ENCODE peak calls at places on chromosomes 1 and 21, in eight cellular contexts. Q is dorsolateral prefrontal cortex, O is OCI-LY7, S is H7, C is cardiac muscle cell, E is AG09309, J is astrocyte of the spinal cord, H is esophagus squamous epithelium. D is an unnamed sample.

GRCh38 chr1:2275796-2276536 is 47.8 kb downstream of the SKI start:
- DNase-seq in Q (no peak), O (peak; percentile 26), S (no peak), C (no peak), E (no peak), J (peak; percentile 50), H (no peak), D (peak; percentile 66)

GRCh38 chr1:110034451-110035235 is at the start of gene STRIP1:
- DNase-seq in Q (peak; percentile 86), O (peak; percentile 97), S (peak; percentile 94), C (peak; percentile 95), E (peak; percentile 87), J (peak; percentile 98), H (peak; percentile 65), D (peak; percentile 98)

GRCh38 chr1:12386130-12386529 is 156.3 kb downstream of the VPS13D start:
- DNase-seq in Q (no peak), O (peak; percentile 8), S (no peak), C (no peak), E (no peak), J (no peak), H (no peak), D (no peak)

GRCh38 chr1:57353589-57353988 is 70.3 kb downstream of the DAB1 start:
- DNase-seq in Q (no peak), O (no peak), S (no peak), C (no peak), E (no peak), J (no peak), H (no peak), D (peak; percentile 0)

GRCh38 chr1:31374511-31375196 is 1.8 kb upstream of the FABP3 start:
- DNase-seq in Q (no peak), O (no peak), S (no peak), C (no peak), E (no peak), J (peak; percentile 58), H (no peak), D (peak; percentile 17)

GRCh38 chr1:29123871-29124365 is at the start of gene TMEM200B:
- DNase-seq in Q (no peak), O (no peak), S (peak; percentile 88), C (peak; percentile 61), E (no peak), J (peak; percentile 5), H (no peak), D (peak; percentile 56)

GRCh38 chr1:17828991-17829390 is 73.9 kb downstream of the ACTL8 start:
- DNase-seq in Q (no peak), O (no peak), S (no peak), C (no peak), E (no peak), J (no peak), H (no peak), D (no peak)

GRCh38 chr21:41593051-41593783 is 85.3 kb upstream of the TMPRSS2 start:
- DNase-seq in Q (no peak), O (no peak), S (no peak), C (no peak), E (no peak), J (no peak), H (no peak), D (no peak)

GRCh38 chr1:172269644-172270043 is 150.8 kb upstream of the C1orf105 start:
- DNase-seq in Q (no peak), O (no peak), S (no peak), C (peak; percentile 32), E (no peak), J (peak; percentile 37), H (no peak), D (peak; percentile 83)

GRCh38 chr1:43232482-43232881 is 37.3 kb upstream of the TMEM125 start:
- DNase-seq in Q (no peak), O (no peak), S (no peak), C (no peak), E (no peak), J (no peak), H (no peak), D (no peak)

GRCh38 chr1:32998997-32999396 is 34.4 kb upstream of the RNF19B start:
- DNase-seq in Q (no peak), O (no peak), S (no peak), C (no peak), E (no peak), J (no peak), H (no peak), D (no peak)

GRCh38 chr1:228174482-228175315 is 9.1 kb downstream of the IBA57 start:
- DNase-seq in Q (no peak), O (peak; percentile 50), S (peak; percentile 97), C (no peak), E (no peak), J (no peak), H (no peak), D (peak; percentile 25)

GRCh38 chr1:199272690-199273089 is 633.9 kb downstream of the PTPRC start:
- DNase-seq in Q (no peak), O (no peak), S (no peak), C (no peak), E (peak; percentile 76), J (peak; percentile 96), H (no peak), D (peak; percentile 85)

GRCh38 chr1:53371851-53372250 is 44.0 kb upstream of the LRP8 start:
- DNase-seq in Q (no peak), O (no peak), S (no peak), C (no peak), E (no peak), J (no peak), H (no peak), D (no peak)

GRCh38 chr1:113493533-113493932 is 103.2 kb downstream of the MAGI3 start:
- DNase-seq in Q (no peak), O (no peak), S (no peak), C (no peak), E (no peak), J (no peak), H (no peak), D (no peak)

DNA sequence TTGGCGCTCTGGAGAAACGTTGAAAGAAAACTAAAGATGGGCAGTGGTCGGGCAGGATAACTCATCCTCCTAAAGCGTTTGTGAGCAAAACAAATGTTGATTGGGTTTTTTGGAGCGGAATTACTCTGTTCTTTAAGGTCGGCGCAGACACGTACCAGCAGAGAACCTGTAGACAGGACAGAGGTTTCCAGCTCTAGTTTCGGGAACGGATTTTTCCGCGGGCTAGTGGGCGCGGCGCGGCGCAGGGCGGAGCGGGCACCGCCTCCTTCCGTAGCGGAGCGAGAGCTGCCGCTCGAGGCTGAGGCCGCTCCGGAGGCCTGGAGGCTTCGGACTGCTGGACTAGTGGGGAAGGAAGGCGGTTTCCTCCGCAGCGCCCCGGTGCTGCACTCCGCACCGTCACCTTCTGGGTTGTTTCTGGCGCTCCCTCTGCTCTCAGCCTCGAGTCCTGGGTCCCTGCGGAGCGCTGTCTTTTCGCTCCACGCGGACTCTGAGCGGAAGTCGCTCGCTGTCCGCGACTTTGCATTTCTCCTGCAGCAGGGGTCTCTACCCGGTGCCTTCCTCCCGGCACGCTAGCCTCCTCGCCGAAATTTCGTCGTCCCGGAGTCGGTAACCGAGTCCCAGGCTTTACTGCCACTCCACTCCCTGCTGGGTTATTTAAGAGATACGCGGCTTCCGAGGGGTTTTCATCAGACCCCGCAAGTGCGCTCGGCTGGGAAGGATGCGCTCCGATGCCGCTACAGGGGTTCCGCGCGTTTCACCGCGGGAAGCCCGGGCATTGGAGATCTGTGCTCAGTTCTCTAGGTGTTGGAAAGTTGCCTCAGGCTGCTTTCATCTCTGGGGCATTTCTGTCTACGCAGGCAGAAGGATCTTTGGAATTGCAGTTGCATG is 7.0 kb downstream of the FOXD2 start:
- DNase-seq in Q (no peak), O (no peak), S (peak; percentile 82), C (peak; percentile 55), E (no peak), J (no peak), H (no peak), D (peak; percentile 34)
- H3K4me3 ChIP-seq in Q (no peak overlapping the region), O (no peak overlapping the region), S (peak overlapping the region; percentile 14), C (peak overlapping the region; percentile 4), E (no peak overlapping the region), J (peak overlapping the region; percentile 10), H (peak overlapping the region; percentile 58), D (peak overlapping the region; percentile 45)

GRCh38 chr1:201937624-201938212 is 8.6 kb downstream of the LMOD1 start:
- DNase-seq in Q (no peak), O (no peak), S (no peak), C (no peak), E (peak; percentile 59), J (peak; percentile 67), H (no peak), D (peak; percentile 68)

GRCh38 chr1:201938440-201939005 is 7.8 kb downstream of the LMOD1 start:
- DNase-seq in Q (no peak), O (no peak), S (no peak), C (no peak), E (no peak), J (no peak), H (no peak), D (no peak)

GRCh38 chr1:201941420-201942128 is 4.8 kb downstream of the LMOD1 start:
- DNase-seq in Q (no peak), O (no peak), S (peak; percentile 85), C (peak; percentile 92), E (no peak), J (no peak), H (no peak), D (no peak)

GRCh38 chr1:201942129-201942495 is 4.2 kb downstream of the LMOD1 start:
- DNase-seq in Q (no peak), O (no peak), S (no peak), C (no peak), E (no peak), J (no peak), H (no peak), D (no peak)

GRCh38 chr1:201939271-201939973 is 6.9 kb downstream of the LMOD1 start:
- DNase-seq in Q (no peak), O (no peak), S (no peak), C (no peak), E (no peak), J (no peak), H (no peak), D (no peak)
- H3K4me3 ChIP-seq in Q (no peak overlapping the region), O (no peak overlapping the region), S (no peak overlapping the region), C (no peak overlapping the region), E (no peak overlapping the region), J (no peak overlapping the region), H (peak overlapping the region; percentile 24), D (no peak overlapping the region)

GRCh38 chr1:14590781-14591180 is 7.7 kb upstream of the KAZN start:
- DNase-seq in Q (no peak), O (no peak), S (peak; percentile 41), C (no peak), E (no peak), J (no peak), H (no peak), D (no peak)
- H3K4me3 ChIP-seq in Q (no peak overlapping the region), O (no peak overlapping the region), S (no peak overlapping the region), C (no peak overlapping the region), E (no peak overlapping the region), J (no peak overlapping the region), H (no peak overlapping the region), D (no peak overlapping the region)

DNA sequence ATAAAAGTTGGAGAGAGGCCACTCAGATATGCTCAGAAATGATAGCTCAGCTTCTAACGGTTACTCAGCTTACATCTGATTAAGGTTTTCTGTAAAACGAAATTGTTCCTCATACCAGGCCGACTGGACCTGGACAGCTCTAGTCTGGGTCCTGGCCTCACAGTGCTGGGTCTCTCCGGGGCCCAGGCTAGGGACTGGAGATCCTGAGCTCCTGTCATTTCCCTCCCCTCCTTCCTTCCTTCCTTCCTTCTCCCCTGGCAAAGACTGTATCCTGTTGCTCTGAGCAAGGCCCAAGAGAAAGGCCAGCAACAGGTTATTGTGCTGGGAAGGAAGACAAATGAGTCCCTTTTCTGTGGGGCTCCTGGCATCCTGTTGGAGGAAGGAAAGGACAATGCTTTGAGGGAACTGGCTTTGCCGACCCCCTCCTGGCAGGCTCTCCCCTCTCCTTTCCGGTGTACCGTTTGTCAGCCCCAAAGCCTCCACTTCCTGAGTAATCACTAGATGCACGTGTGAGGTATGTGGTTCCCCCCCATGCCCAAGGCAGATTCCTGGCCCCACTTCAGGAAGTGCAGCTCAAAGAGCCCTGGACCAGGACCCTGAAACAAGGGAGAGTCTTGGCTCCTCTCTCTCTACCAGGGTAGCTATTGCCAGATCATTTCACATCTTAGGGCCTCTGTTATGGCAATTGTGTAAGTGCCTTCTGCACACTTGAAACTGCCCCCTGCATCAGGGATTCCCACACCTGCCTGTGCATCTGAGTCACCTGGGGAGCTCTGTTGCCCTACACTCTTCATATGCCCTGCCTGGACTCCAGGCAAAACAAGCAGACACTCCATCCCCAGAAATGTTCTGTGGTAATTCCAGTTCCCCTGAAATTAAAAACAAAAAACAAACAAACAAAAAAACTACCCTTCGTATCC is 212.7 kb upstream of the FGGY start:
- DNase-seq in Q (no peak), O (peak; percentile 9), S (no peak), C (no peak), E (no peak), J (peak; percentile 22), H (no peak), D (peak; percentile 12)
- H3K4me3 ChIP-seq in Q (no peak overlapping the region), O (no peak overlapping the region), S (no peak overlapping the region), C (no peak overlapping the region), E (no peak overlapping the region), J (no peak overlapping the region), H (no peak overlapping the region), D (no peak overlapping the region)

D was measured in adipocyte.